ENCODE peak calls at places on chromosomes 6 and 20, in five cellular contexts. B, M, G, Y and F are unnamed samples.

GRCh38 chr6:7112741-7113313 is 5.1 kb downstream of the RREB1 start:
- DNase-seq in M (peak; percentile 52), G (peak; percentile 69), B (peak; percentile 36), Y (no peak), F (no peak)

GRCh38 chr20:48295445-48295903 is 510.2 kb upstream of the SULF2 start:
- DNase-seq in Y (no peak), B (peak; percentile 88), M (no peak), G (no peak), F (no peak)

GRCh38 chr6:12769556-12770255 is 53.1 kb downstream of the PHACTR1 start:
- DNase-seq in G (no peak), M (no peak), Y (no peak), B (no peak), F (no peak)

GRCh38 chr6:142324111-142324510 is 22.3 kb downstream of the ADGRG6 start:
- DNase-seq in Y (no peak), B (no peak), M (no peak), G (no peak), F (no peak)

GRCh38 chr6:130734161-130734560 is 93.0 kb upstream of the SMLR1 start:
- DNase-seq in B (no peak), G (no peak), Y (no peak), M (no peak), F (no peak)

GRCh38 chr6:51398064-51398740 is 579.5 kb downstream of the TFAP2B start:
- DNase-seq in B (no peak), M (no peak), Y (no peak), G (peak; percentile 61), F (no peak)

GRCh38 chr6:30744054-30744805 is at the start of gene IER3:
- DNase-seq in G (peak; percentile 89), Y (peak; percentile 86), M (peak; percentile 68), B (peak; percentile 93), F (no peak)

GRCh38 chr20:45592574-45593189 is 13.6 kb upstream of the WFDC8 start:
- DNase-seq in Y (no peak), B (peak; percentile 74), M (no peak), G (no peak), F (peak; percentile 64)

GRCh38 chr6:1610497-1611321 is 994 bp downstream of the FOXC1 start:
- DNase-seq in G (no peak), M (no peak), Y (peak; percentile 62), B (peak; percentile 52), F (no peak)
- H3K4me3 ChIP-seq in G (peak overlapping the region; percentile 51), M (peak overlapping the region; percentile 39), Y (peak overlapping the region; percentile 57), B (peak overlapping the region; percentile 83), F (peak overlapping the region; percentile 16)

GRCh38 chr20:1363522-1363921 is 29.3 kb downstream of the FKBP1A start:
- DNase-seq in G (no peak), Y (no peak), M (no peak), B (no peak), F (no peak)

GRCh38 chr20:1353956-1354355 is 25.0 kb upstream of the SDCBP2 start:
- DNase-seq in G (no peak), Y (no peak), M (no peak), B (no peak), F (no peak)

GRCh38 chr20:1360094-1360493 is 31.2 kb upstream of the SDCBP2 start:
- DNase-seq in Y (no peak), B (no peak), G (no peak), M (no peak), F (no peak)

GRCh38 chr20:1362484-1362883 is 30.4 kb downstream of the FKBP1A start:
- DNase-seq in Y (no peak), M (no peak), G (no peak), B (no peak), F (no peak)

DNA sequence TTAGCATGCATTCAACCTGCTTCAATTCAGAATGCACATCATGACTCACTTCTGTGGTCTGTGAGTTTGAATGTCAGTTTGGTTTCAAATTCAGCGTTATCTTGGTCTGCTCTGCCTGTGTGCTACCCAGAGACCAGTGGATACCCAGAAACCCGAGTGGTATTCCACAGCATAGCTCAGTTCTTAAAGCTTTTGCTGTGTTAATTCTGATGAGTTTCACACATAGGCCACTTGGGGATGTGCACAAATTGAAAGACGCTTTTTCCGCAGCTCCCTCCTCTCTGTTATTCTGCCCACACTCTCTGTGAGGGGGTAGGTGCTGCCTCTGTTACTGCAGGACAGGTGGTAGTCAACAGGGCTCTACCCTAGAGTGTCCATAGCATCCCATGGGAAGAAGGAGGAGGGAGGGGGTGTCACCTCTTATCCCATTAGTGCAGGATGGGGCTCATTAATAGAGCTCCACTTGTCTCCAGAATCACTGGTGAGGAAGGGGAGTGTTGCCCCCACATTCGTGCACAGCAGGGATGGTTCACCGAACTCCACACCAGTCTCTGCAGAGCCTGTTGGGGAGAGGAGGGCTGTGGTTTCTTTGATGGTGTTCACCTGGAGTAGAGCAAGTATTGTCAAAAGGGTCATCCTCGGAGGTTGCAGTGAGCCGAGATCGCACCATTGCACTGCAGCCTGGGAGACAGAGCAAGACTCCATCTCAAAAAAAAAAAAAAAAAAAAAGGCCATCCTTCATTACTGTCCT is 29.2 kb upstream of the SDCBP2 start:
- DNase-seq in Y (no peak), M (no peak), G (no peak), B (no peak), F (no peak)
- TF ChIP-seq CTCF in Y (no peak), M (no peak), G (no peak), B (no peak), F (no peak)

DNA sequence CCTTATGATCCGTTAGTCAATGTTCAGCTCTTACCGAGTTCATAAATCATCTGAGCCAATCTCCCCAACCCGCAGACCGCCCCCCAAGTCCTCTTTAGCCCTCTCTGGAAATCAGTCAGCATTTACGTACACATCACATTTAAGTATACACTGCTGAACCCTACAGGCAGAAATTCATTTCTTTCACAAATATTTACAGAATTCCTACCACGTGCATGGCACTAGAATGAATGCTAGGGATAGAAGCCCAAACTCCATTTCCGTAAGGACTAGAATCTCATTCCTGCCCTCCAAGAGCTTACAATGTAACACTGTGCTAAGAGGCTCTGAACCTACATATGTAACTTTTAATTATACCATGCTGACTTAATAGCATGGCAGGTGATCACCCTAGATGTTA is 1.8 kb downstream of the OSER1 start:
- DNase-seq in B (peak; percentile 48), G (no peak), M (no peak), Y (no peak), F (no peak)
- H3K4me3 ChIP-seq in B (peak overlapping the region; percentile 64), G (peak overlapping the region; percentile 77), M (peak overlapping the region; percentile 18), Y (peak overlapping the region; percentile 70), F (peak overlapping the region; percentile 85)

GRCh38 chr6:117602151-117602898 is at the start of gene GOPC:
- DNase-seq in B (peak; percentile 97), Y (peak; percentile 95), G (peak; percentile 97), M (peak; percentile 93), F (peak; percentile 93)
- TF ChIP-seq CTCF in B (no peak), Y (peak; percentile 14), G (peak; percentile 26), M (no peak), F (no peak)

GRCh38 chr6:5132741-5133140 is 47.6 kb downstream of the PPP1R3G start:
- DNase-seq in Y (peak; percentile 74), G (no peak), B (no peak), M (no peak), F (no peak)
- H3K4me3 ChIP-seq in Y (peak overlapping the region; percentile 6), G (peak overlapping the region; percentile 15), B (no peak overlapping the region), M (no peak overlapping the region), F (no peak overlapping the region)

GRCh38 chr6:149560736-149561135 is 5.4 kb upstream of the GINM1 start:
- DNase-seq in M (peak; percentile 21), B (peak; percentile 36), Y (no peak), G (no peak), F (no peak)
- TF ChIP-seq CTCF in M (peak; percentile 66), B (no peak), Y (no peak), G (peak; percentile 48), F (peak; percentile 4)

DNA sequence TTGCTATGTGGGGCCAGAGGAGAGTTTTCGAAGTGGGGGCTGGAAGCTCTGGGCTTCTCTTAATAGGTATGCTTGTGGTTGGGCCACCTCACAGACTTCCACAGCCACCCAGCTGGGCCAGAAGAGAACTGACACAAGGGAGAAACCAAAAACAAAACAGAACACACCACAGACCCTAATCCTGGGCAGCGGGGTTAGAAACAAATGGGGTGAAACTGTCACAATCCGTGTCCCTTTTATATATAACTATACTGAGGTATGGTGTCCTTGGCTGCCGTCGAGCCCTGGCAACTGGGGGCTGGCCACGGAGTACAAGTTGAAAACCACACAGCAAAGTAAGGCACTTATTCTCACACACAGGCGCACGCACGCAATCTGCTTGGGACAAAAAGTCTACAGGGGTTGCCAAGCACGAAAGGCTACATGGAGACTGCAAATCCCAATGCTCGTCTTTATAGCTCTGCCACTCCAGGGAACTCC is 78.3 kb downstream of the TRAM2 start:
- DNase-seq in B (no peak), Y (no peak), M (no peak), G (no peak), F (no peak)
- H3K4me3 ChIP-seq in B (no peak overlapping the region), Y (no peak overlapping the region), M (no peak overlapping the region), G (no peak overlapping the region), F (no peak overlapping the region)